ENCODE peak calls at places on chromosomes 11 and 22, in nine cellular contexts. L is CD14-positive monocyte, P is A673, G is A549, Q is WERI-Rb-1, W is epithelial cell of proximal tubule, K is heart left ventricle, C is HFFc6, F is MCF 10A. V is an unnamed sample.

GRCh38 chr22:30314918-30315317 is 11.8 kb downstream of the TBC1D10A start:
- DNase-seq in L (no peak), P (no peak), G (no peak), Q (no peak), W (no peak), K (no peak), C (no peak), F (no peak), V (no peak)

GRCh38 chr11:112290462-112290894 is 29.8 kb upstream of the PLET1 start:
- DNase-seq in L (no peak), P (peak), G (no peak), Q (no peak), W (no peak), K (no peak), C (no peak), F (no peak), V (no peak)

GRCh38 chr22:19643448-19644313 is 70.6 kb upstream of the SEPTIN5 start:
- DNase-seq in L (no peak), P (no peak), G (no peak), Q (no peak), W (no peak), K (no peak), C (no peak), F (no peak), V (no peak)

GRCh38 chr11:14773755-14774154 is 118.3 kb downstream of the CYP2R1 start:
- DNase-seq in L (no peak), P (peak), G (no peak), Q (no peak), W (no peak), K (no peak), C (no peak), F (no peak), V (no peak)

GRCh38 chr11:94134651-94135512 is 6.2 kb downstream of the PANX1 start:
- DNase-seq in L (peak), P (peak), G (no peak), Q (no peak), W (no peak), K (peak), C (peak), F (peak), V (peak)

GRCh38 chr11:89267660-89268302 is 90.1 kb downstream of the TYR start:
- DNase-seq in L (no peak), P (no peak), G (no peak), Q (no peak), W (no peak), K (no peak), C (no peak), F (no peak), V (no peak)

GRCh38 chr11:132264616-132265015 is 894.2 kb downstream of the NTM start:
- DNase-seq in L (no peak), P (no peak), G (no peak), Q (no peak), W (no peak), K (no peak), C (no peak), F (no peak), V (no peak)

GRCh38 chr11:127070808-127071207 is 70.2 kb upstream of the KIRREL3 start:
- DNase-seq in L (no peak), P (no peak), G (no peak), Q (no peak), W (no peak), K (no peak), C (no peak), F (no peak), V (no peak)

GRCh38 chr11:72589802-72590761 is 84.1 kb downstream of the PDE2A start:
- DNase-seq in L (no peak), P (peak), G (peak), Q (peak), W (no peak), K (peak), C (no peak), F (peak), V (no peak)

GRCh38 chr11:110199184-110199981 is 97.0 kb downstream of the RDX start:
- DNase-seq in L (no peak), P (peak), G (no peak), Q (peak), W (no peak), K (no peak), C (no peak), F (peak), V (no peak)

GRCh38 chr11:117885777-117886176 is 9.3 kb upstream of the FXYD6 start:
- DNase-seq in L (no peak), P (no peak), G (no peak), Q (no peak), W (no peak), K (peak), C (no peak), F (no peak), V (no peak)

GRCh38 chr11:126697937-126698336 is 302.6 kb downstream of the KIRREL3 start:
- DNase-seq in L (no peak), P (peak), G (no peak), Q (no peak), W (no peak), K (no peak), C (no peak), F (no peak), V (no peak)

GRCh38 chr11:78586452-78587046 is 11.9 kb upstream of the NARS2 start:
- DNase-seq in L (no peak), P (peak), G (peak), Q (no peak), W (no peak), K (no peak), C (no peak), F (peak), V (no peak)

GRCh38 chr22:50293441-50294318 is 13.8 kb downstream of the PLXNB2 start:
- DNase-seq in L (no peak), P (peak), G (no peak), Q (no peak), W (no peak), K (peak), C (peak), F (peak), V (no peak)

GRCh38 chr11:86743223-86744118 is 56.9 kb upstream of the PRSS23 start:
- DNase-seq in L (peak), P (peak), G (peak), Q (peak), W (peak), K (peak), C (peak), F (peak), V (no peak)

GRCh38 chr11:113249491-113249763 is 65.0 kb upstream of the TTC12 start:
- DNase-seq in L (no peak), P (peak), G (no peak), Q (no peak), W (no peak), K (no peak), C (no peak), F (peak), V (no peak)

GRCh38 chr11:75014129-75014528 is 25.4 kb downstream of the NEU3 start:
- DNase-seq in L (no peak), P (no peak), G (no peak), Q (no peak), W (peak), K (peak), C (peak), F (peak), V (no peak)

GRCh38 chr11:109788969-109789490 is 304.2 kb upstream of the ZC3H12C start:
- DNase-seq in L (no peak), P (no peak), G (no peak), Q (no peak), W (no peak), K (no peak), C (no peak), F (no peak), V (no peak)

GRCh38 chr11:120594746-120595145 is 83.2 kb downstream of the GRIK4 start:
- DNase-seq in L (no peak), P (no peak), G (no peak), Q (no peak), W (no peak), K (no peak), C (no peak), F (no peak), V (no peak)

GRCh38 chr22:17303840-17304779 is 65.2 kb upstream of the CECR2 start:
- DNase-seq in L (no peak), P (no peak), G (no peak), Q (peak), W (no peak), K (no peak), C (no peak), F (no peak), V (no peak)

GRCh38 chr11:29271616-29272015 is 745.2 kb downstream of the KCNA4 start:
- DNase-seq in L (no peak), P (no peak), G (no peak), Q (no peak), W (no peak), K (no peak), C (no peak), F (no peak), V (no peak)

GRCh38 chr11:121466063-121466794 is 13.5 kb upstream of the SORL1-AS1 start:
- DNase-seq in L (no peak), P (peak), G (peak), Q (peak), W (no peak), K (peak), C (peak), F (peak), V (peak)

GRCh38 chr11:27124514-27125264 is 84.1 kb downstream of the BBOX1 start:
- DNase-seq in L (no peak), P (peak), G (no peak), Q (no peak), W (no peak), K (no peak), C (peak), F (peak), V (no peak)

GRCh38 chr11:127493330-127493729 is 492.8 kb upstream of the KIRREL3 start:
- DNase-seq in L (no peak), P (peak), G (no peak), Q (peak), W (no peak), K (no peak), C (peak), F (peak), V (no peak)

GRCh38 chr11:17443000-17443399 is 33.6 kb downstream of the ABCC8 start:
- DNase-seq in L (no peak), P (no peak), G (no peak), Q (no peak), W (no peak), K (no peak), C (no peak), F (no peak), V (no peak)

GRCh38 chr22:39220897-39221850 is 23.6 kb downstream of the PDGFB start:
- DNase-seq in L (peak), P (no peak), G (no peak), Q (no peak), W (no peak), K (no peak), C (no peak), F (peak), V (no peak)

GRCh38 chr11:21190181-21190580 is 520.8 kb downstream of the NELL1 start:
- DNase-seq in L (no peak), P (no peak), G (no peak), Q (no peak), W (no peak), K (no peak), C (no peak), F (no peak), V (no peak)

GRCh38 chr11:110859998-110860397 is 147.8 kb upstream of the ARHGAP20 start:
- DNase-seq in L (no peak), P (no peak), G (no peak), Q (no peak), W (no peak), K (no peak), C (no peak), F (no peak), V (no peak)

GRCh38 chr11:94544582-94544831 is 786 bp downstream of the FUT4 start:
- DNase-seq in L (no peak), P (no peak), G (no peak), Q (no peak), W (no peak), K (peak), C (no peak), F (no peak), V (no peak)

GRCh38 chr22:19756288-19757128 is 4.1 kb upstream of the TBX1 start:
- DNase-seq in L (no peak), P (peak), G (peak), Q (peak), W (no peak), K (no peak), C (no peak), F (peak), V (no peak)

GRCh38 chr11:1042626-1043562 is 6.4 kb upstream of the MUC6 start:
- DNase-seq in L (peak), P (no peak), G (no peak), Q (no peak), W (no peak), K (no peak), C (no peak), F (no peak), V (no peak)

GRCh38 chr11:114938799-114939198 is 260.5 kb downstream of the NXPE2 start:
- DNase-seq in L (no peak), P (no peak), G (no peak), Q (no peak), W (no peak), K (no peak), C (no peak), F (no peak), V (no peak)

DNA sequence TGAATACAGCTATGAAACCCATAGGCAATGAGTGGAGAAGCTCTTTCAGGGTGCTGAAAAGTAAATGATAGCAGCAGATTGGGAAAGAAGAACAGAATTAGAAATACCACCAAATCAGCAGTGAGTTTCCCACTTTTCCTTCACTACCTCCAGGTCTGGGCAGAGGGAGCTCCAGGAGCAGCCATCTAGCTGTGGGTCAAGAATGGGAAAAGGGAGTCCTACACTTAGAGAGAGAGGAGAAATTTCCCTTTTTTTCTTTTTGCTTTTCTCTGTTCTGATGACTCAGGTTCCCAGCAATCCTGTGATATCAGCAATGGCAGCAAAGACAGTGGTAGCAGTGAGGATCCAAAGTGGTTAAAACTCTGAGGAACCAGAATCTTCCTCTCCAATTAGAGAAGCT is 263.9 kb downstream of the NXPE2 start:
- DNase-seq in L (no peak), P (no peak), G (no peak), Q (no peak), W (no peak), K (no peak), C (no peak), F (no peak), V (no peak)
- TF ChIP-seq CTCF in L (no peak), P (no peak), G (no peak), Q (peak), W (peak), K (no peak), C (no peak), F (no peak), V (no peak)

GRCh38 chr22:36257308-36257707 is 4.4 kb downstream of the APOL1 start:
- DNase-seq in L (no peak), P (no peak), G (no peak), Q (no peak), W (no peak), K (no peak), C (no peak), F (no peak), V (no peak)
- TF ChIP-seq CTCF in L (no peak), P (no peak), G (no peak), Q (no peak), W (no peak), K (no peak), C (no peak), F (no peak), V (no peak)

DNA sequence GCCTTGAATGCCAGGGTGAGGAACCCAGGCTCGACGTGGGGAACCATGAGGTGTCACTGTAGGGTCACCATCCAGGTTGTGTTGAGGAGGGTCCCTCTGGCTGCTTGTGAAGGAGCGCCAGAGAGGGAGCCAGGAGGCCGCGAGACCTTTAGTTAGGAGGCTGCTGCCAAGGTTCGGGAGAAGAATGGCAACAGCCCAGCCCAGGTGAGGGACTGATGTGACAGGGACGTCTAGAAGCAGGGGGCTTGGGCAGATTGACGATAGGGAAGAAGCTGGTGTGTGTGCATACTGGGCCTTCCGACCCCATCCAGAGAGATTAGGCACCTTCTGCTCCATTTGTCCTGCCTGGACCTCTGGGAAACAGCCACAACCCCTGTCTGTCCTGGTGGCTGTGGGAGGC is 49.0 kb downstream of the MYO7A start:
- DNase-seq in L (no peak), P (no peak), G (no peak), Q (no peak), W (no peak), K (no peak), C (no peak), F (no peak), V (no peak)
- TF ChIP-seq CTCF in L (no peak), P (no peak), G (no peak), Q (no peak), W (no peak), K (no peak), C (no peak), F (no peak), V (no peak)

GRCh38 chr11:45180158-45180887 is 33.9 kb downstream of the PRDM11 start:
- DNase-seq in L (no peak), P (peak), G (peak), Q (peak), W (no peak), K (peak), C (peak), F (peak), V (no peak)
- TF ChIP-seq CTCF in L (no peak), P (peak), G (peak), Q (peak), W (peak), K (peak), C (peak), F (peak), V (no peak)

GRCh38 chr22:41091139-41092022 is 1.0 kb upstream of the EP300 start:
- DNase-seq in L (peak), P (peak), G (peak), Q (peak), W (peak), K (peak), C (peak), F (peak), V (peak)

GRCh38 chr22:41092847-41093371 is 517 bp downstream of the EP300 start:
- DNase-seq in L (no peak), P (peak), G (peak), Q (no peak), W (no peak), K (peak), C (peak), F (peak), V (no peak)

GRCh38 chr22:41096391-41096790 is 4.0 kb downstream of the EP300 start:
- DNase-seq in L (no peak), P (no peak), G (no peak), Q (no peak), W (no peak), K (no peak), C (no peak), F (no peak), V (no peak)

GRCh38 chr22:41094036-41094435 is 1.6 kb downstream of the EP300 start:
- DNase-seq in L (no peak), P (peak), G (no peak), Q (peak), W (no peak), K (no peak), C (peak), F (peak), V (no peak)

DNA sequence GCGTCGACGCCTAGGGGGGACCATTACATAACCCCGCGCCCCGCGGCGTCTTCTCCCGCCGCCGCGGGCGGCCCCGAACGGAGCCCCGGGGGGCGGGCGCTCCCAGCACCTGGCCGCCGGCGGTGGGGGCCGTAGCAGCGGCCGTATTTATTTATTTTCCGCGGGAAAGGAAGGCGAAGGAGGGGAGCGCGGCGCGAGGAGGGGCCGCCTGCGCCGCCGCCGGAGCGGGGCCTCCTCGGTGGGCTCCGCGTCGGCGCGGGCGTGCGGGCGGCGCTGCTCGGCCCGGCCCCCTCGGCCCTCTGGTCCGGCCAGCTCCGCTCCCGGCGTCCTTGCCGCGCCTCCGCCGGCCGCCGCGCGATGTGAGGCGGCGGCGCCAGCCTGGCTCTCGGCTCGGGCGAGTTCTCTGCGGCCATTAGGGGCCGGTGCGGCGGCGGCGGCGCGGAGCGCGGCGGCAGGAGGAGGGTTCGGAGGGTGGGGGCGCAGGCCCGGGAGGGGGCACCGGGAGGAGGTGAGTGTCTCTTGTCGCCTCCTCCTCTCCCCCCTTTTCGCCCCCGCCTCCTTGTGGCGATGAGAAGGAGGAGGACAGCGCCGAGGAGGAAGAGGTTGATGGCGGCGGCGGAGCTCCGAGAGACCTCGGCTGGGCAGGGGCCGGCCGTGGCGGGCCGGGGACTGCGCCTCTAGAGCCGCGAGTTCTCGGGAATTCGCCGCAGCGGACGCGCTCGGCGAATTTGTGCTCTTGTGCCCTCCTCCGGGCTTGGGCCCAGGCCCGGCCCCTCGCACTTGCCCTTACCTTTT is at the start of gene EP300:
- DNase-seq in L (peak), P (peak), G (peak), Q (peak), W (no peak), K (peak), C (peak), F (peak), V (peak)
- TF ChIP-seq CTCF in L (peak), P (peak), G (no peak), Q (peak), W (no peak), K (peak), C (peak), F (no peak), V (no peak)

DNA sequence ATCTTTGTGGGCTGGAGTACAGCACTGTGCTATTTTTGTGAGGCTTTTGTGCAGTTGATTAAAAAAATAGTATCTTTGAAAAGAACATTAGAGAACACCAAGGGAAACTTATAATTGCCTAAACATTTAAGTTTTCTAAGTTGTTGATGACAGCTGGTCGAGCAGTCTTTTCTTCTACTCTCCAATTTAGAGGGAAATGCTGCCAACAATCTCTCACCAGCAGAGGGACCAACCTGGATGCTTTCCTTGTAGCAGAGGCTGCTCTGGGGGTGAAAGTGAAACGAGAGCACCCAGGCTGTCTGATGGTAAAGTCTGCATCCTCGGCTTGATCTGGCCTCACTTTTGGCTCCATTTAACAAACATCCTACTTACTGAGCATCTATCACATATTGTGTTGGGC is 1286.5 kb upstream of the TENM4 start:
- DNase-seq in L (no peak), P (peak), G (no peak), Q (peak), W (no peak), K (no peak), C (no peak), F (peak), V (no peak)
- TF ChIP-seq CTCF in L (no peak), P (peak), G (no peak), Q (peak), W (peak), K (no peak), C (no peak), F (no peak), V (no peak)

GRCh38 chr11:59401262-59401552 is 25.0 kb downstream of the OR5A2 start:
- DNase-seq in L (no peak), P (no peak), G (no peak), Q (no peak), W (no peak), K (no peak), C (no peak), F (no peak), V (no peak)
- TF ChIP-seq CTCF in L (no peak), P (peak), G (no peak), Q (no peak), W (no peak), K (no peak), C (peak), F (no peak), V (no peak)

DNA sequence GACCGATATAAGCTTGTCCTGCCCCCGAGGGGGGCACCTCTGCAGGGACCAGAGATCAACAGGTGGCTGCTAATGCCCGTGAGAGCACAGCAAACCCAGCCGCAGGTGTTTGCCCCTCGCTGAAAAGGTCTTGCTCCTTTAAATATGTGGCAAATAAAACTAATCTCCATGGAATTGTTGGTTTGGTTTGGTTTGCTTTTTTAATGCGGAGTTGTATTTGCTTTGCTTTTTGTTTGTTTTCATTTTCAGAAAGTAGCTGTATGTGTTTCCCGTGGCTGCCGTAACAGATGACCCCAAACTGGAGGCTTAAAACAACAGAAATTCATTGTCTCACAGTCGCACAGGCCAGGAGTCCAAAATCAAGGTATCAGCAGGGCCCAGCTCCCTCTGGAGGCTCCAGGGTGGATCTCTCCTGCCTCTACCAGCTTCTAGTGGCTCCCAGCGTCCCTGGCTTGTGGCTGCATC is 93.0 kb downstream of the CELSR1 start:
- DNase-seq in L (no peak), P (no peak), G (no peak), Q (peak), W (no peak), K (no peak), C (no peak), F (no peak), V (no peak)
- TF ChIP-seq CTCF in L (no peak), P (no peak), G (no peak), Q (peak), W (peak), K (no peak), C (no peak), F (no peak), V (no peak)